ENCODE peak calls at places on chromosomes 16 and 17, in seven cellular contexts. One of them, this sample, is unnamed.
A peak's percentile ranks its signal among the peaks of the same experiment; 100 is the strongest.

GRCh38 chr16:10321407-10322397 is 64.2 kb upstream of the ATF7IP2 start:
- DNase-seq in AG09319: no peak
- DNase-seq in fibroblast of lung: no peak
- DNase-seq in stimulated activated CD4-positive, alpha-beta T cell treated with anti-CD3 and anti-CD28 coated beads, Interleukin-1b, Interleukin-23, amount 100 ng/mL, for 1 hour: no peak
- DNase-seq in mammary epithelial cell: no peak
- DNase-seq in ACHN: no peak
- DNase-seq in ovary: no peak
- DNase-seq in this sample: no peak

GRCh38 chr17:73760186-73760758 is 116.0 kb upstream of the SDK2 start:
- DNase-seq in AG09319: no peak
- DNase-seq in fibroblast of lung: no peak
- DNase-seq in ACHN: no peak
- DNase-seq in ovary: no peak
- DNase-seq in stimulated activated CD4-positive, alpha-beta T cell treated with anti-CD3 and anti-CD28 coated beads, Interleukin-1b, Interleukin-23, amount 100 ng/mL, for 1 hour: no peak
- DNase-seq in mammary epithelial cell: no peak
- DNase-seq in this sample: no peak

GRCh38 chr16:4341250-4341649 is 9.9 kb downstream of the PAM16 start:
- DNase-seq in ACHN: no peak
- DNase-seq in stimulated activated CD4-positive, alpha-beta T cell treated with anti-CD3 and anti-CD28 coated beads, Interleukin-1b, Interleukin-23, amount 100 ng/mL, for 1 hour: no peak
- DNase-seq in mammary epithelial cell: no peak
- DNase-seq in fibroblast of lung: no peak
- DNase-seq in AG09319: no peak
- DNase-seq in ovary: no peak
- DNase-seq in this sample: no peak

GRCh38 chr16:51881731-51882130 is 665.2 kb downstream of the TOX3 start:
- DNase-seq in mammary epithelial cell: no peak
- DNase-seq in ovary: no peak
- DNase-seq in stimulated activated CD4-positive, alpha-beta T cell treated with anti-CD3 and anti-CD28 coated beads, Interleukin-1b, Interleukin-23, amount 100 ng/mL, for 1 hour: no peak
- DNase-seq in AG09319: no peak
- DNase-seq in ACHN: no peak
- DNase-seq in fibroblast of lung: peak; percentile 76
- DNase-seq in this sample: no peak

GRCh38 chr16:52618753-52619497 is 72.0 kb upstream of the TOX3 start:
- DNase-seq in fibroblast of lung: no peak
- DNase-seq in ACHN: no peak
- DNase-seq in stimulated activated CD4-positive, alpha-beta T cell treated with anti-CD3 and anti-CD28 coated beads, Interleukin-1b, Interleukin-23, amount 100 ng/mL, for 1 hour: no peak
- DNase-seq in mammary epithelial cell: no peak
- DNase-seq in ovary: no peak
- DNase-seq in AG09319: no peak
- DNase-seq in this sample: no peak

GRCh38 chr17:44920565-44920940 is 5.3 kb upstream of the GFAP start:
- DNase-seq in mammary epithelial cell: no peak
- DNase-seq in stimulated activated CD4-positive, alpha-beta T cell treated with anti-CD3 and anti-CD28 coated beads, Interleukin-1b, Interleukin-23, amount 100 ng/mL, for 1 hour: no peak
- DNase-seq in AG09319: no peak
- DNase-seq in ACHN: no peak
- DNase-seq in fibroblast of lung: no peak
- DNase-seq in ovary: peak; percentile 20
- DNase-seq in this sample: no peak

GRCh38 chr17:28180449-28180848 is 138.0 kb downstream of the NLK start:
- DNase-seq in stimulated activated CD4-positive, alpha-beta T cell treated with anti-CD3 and anti-CD28 coated beads, Interleukin-1b, Interleukin-23, amount 100 ng/mL, for 1 hour: no peak
- DNase-seq in AG09319: no peak
- DNase-seq in ACHN: no peak
- DNase-seq in ovary: no peak
- DNase-seq in fibroblast of lung: peak; percentile 56
- DNase-seq in mammary epithelial cell: peak; percentile 5
- DNase-seq in this sample: no peak

GRCh38 chr16:64627781-64628180 is 494.1 kb downstream of the CDH11 start:
- DNase-seq in AG09319: no peak
- DNase-seq in ovary: no peak
- DNase-seq in fibroblast of lung: no peak
- DNase-seq in mammary epithelial cell: no peak
- DNase-seq in stimulated activated CD4-positive, alpha-beta T cell treated with anti-CD3 and anti-CD28 coated beads, Interleukin-1b, Interleukin-23, amount 100 ng/mL, for 1 hour: no peak
- DNase-seq in ACHN: no peak
- DNase-seq in this sample: no peak

GRCh38 chr16:17921357-17921978 is 415.1 kb downstream of the NPIPA8 start:
- DNase-seq in AG09319: no peak
- DNase-seq in stimulated activated CD4-positive, alpha-beta T cell treated with anti-CD3 and anti-CD28 coated beads, Interleukin-1b, Interleukin-23, amount 100 ng/mL, for 1 hour: peak; percentile 18
- DNase-seq in fibroblast of lung: no peak
- DNase-seq in mammary epithelial cell: peak; percentile 21
- DNase-seq in ACHN: peak; percentile 61
- DNase-seq in ovary: no peak
- DNase-seq in this sample: no peak

GRCh38 chr17:82311971-82312370 is 5.4 kb downstream of the CD7 start:
- DNase-seq in ovary: no peak
- DNase-seq in AG09319: no peak
- DNase-seq in stimulated activated CD4-positive, alpha-beta T cell treated with anti-CD3 and anti-CD28 coated beads, Interleukin-1b, Interleukin-23, amount 100 ng/mL, for 1 hour: no peak
- DNase-seq in mammary epithelial cell: no peak
- DNase-seq in ACHN: no peak
- DNase-seq in fibroblast of lung: no peak
- DNase-seq in this sample: no peak

GRCh38 chr16:11474617-11475291 is 112.0 kb downstream of the LITAF start:
- DNase-seq in mammary epithelial cell: no peak
- DNase-seq in stimulated activated CD4-positive, alpha-beta T cell treated with anti-CD3 and anti-CD28 coated beads, Interleukin-1b, Interleukin-23, amount 100 ng/mL, for 1 hour: no peak
- DNase-seq in AG09319: no peak
- DNase-seq in fibroblast of lung: no peak
- DNase-seq in ACHN: no peak
- DNase-seq in ovary: no peak
- DNase-seq in this sample: no peak

GRCh38 chr17:50636804-50637195 is 2.1 kb downstream of the ABCC3 start:
- DNase-seq in fibroblast of lung: no peak
- DNase-seq in mammary epithelial cell: no peak
- DNase-seq in AG09319: no peak
- DNase-seq in ovary: no peak
- DNase-seq in stimulated activated CD4-positive, alpha-beta T cell treated with anti-CD3 and anti-CD28 coated beads, Interleukin-1b, Interleukin-23, amount 100 ng/mL, for 1 hour: no peak
- DNase-seq in ACHN: no peak
- DNase-seq in this sample: no peak

GRCh38 chr17:39742856-39743436 is 5.2 kb downstream of the GRB7 start:
- DNase-seq in ACHN: no peak
- DNase-seq in stimulated activated CD4-positive, alpha-beta T cell treated with anti-CD3 and anti-CD28 coated beads, Interleukin-1b, Interleukin-23, amount 100 ng/mL, for 1 hour: no peak
- DNase-seq in fibroblast of lung: no peak
- DNase-seq in AG09319: no peak
- DNase-seq in ovary: no peak
- DNase-seq in mammary epithelial cell: no peak
- DNase-seq in this sample: no peak

This sample was measured in posterior cingulate gyrus.